ENCODE peak calls at places on chromosome 3, in five cellular contexts. One of them, this sample, is unnamed.

GRCh38 chr3:115855911-115856310 is 232.6 kb downstream of the GAP43 start:
- DNase-seq in naive thymus-derived CD4-positive, alpha-beta T cell: no peak
- DNase-seq in pancreas: no peak
- DNase-seq in upper lobe of right lung: no peak
- DNase-seq in CD8-positive, alpha-beta memory T cell: no peak
- DNase-seq in this sample: no peak

GRCh38 chr3:144363856-144364255 is 392.2 kb downstream of the DIPK2A start:
- DNase-seq in naive thymus-derived CD4-positive, alpha-beta T cell: no peak
- DNase-seq in pancreas: no peak
- DNase-seq in upper lobe of right lung: no peak
- DNase-seq in CD8-positive, alpha-beta memory T cell: no peak
- DNase-seq in this sample: no peak

GRCh38 chr3:76991165-76991564 is 48.7 kb upstream of the ROBO2 start:
- DNase-seq in naive thymus-derived CD4-positive, alpha-beta T cell: no peak
- DNase-seq in pancreas: no peak
- DNase-seq in upper lobe of right lung: no peak
- DNase-seq in CD8-positive, alpha-beta memory T cell: no peak
- DNase-seq in this sample: no peak

GRCh38 chr3:84522893-84523292 is 435.9 kb upstream of the CADM2 start:
- DNase-seq in naive thymus-derived CD4-positive, alpha-beta T cell: no peak
- DNase-seq in pancreas: no peak
- DNase-seq in upper lobe of right lung: no peak
- DNase-seq in CD8-positive, alpha-beta memory T cell: no peak
- DNase-seq in this sample: no peak

GRCh38 chr3:95048564-95048963 is 985.7 kb downstream of the NSUN3 start:
- DNase-seq in naive thymus-derived CD4-positive, alpha-beta T cell: no peak
- DNase-seq in pancreas: no peak
- DNase-seq in upper lobe of right lung: no peak
- DNase-seq in CD8-positive, alpha-beta memory T cell: no peak
- DNase-seq in this sample: no peak

GRCh38 chr3:107198522-107199271 is 178.5 kb upstream of the CCDC54 start:
- DNase-seq in naive thymus-derived CD4-positive, alpha-beta T cell: no peak
- DNase-seq in pancreas: no peak
- DNase-seq in upper lobe of right lung: no peak
- DNase-seq in CD8-positive, alpha-beta memory T cell: no peak
- DNase-seq in this sample: no peak

GRCh38 chr3:53149699-53150098 is 11.3 kb upstream of the PRKCD start:
- DNase-seq in naive thymus-derived CD4-positive, alpha-beta T cell: no peak
- DNase-seq in pancreas: no peak
- DNase-seq in upper lobe of right lung: no peak
- DNase-seq in CD8-positive, alpha-beta memory T cell: no peak
- DNase-seq in this sample: no peak

GRCh38 chr3:193510154-193510553 is 44.5 kb downstream of the ATP13A4 start:
- DNase-seq in naive thymus-derived CD4-positive, alpha-beta T cell: no peak
- DNase-seq in pancreas: no peak
- DNase-seq in upper lobe of right lung: no peak
- DNase-seq in CD8-positive, alpha-beta memory T cell: no peak
- DNase-seq in this sample: no peak

GRCh38 chr3:188468196-188468595 is 314.2 kb downstream of the LPP start:
- DNase-seq in naive thymus-derived CD4-positive, alpha-beta T cell: no peak
- DNase-seq in pancreas: no peak
- DNase-seq in upper lobe of right lung: no peak
- DNase-seq in CD8-positive, alpha-beta memory T cell: no peak
- DNase-seq in this sample: no peak

GRCh38 chr3:155281892-155282291 is 11.6 kb downstream of the STRIT1 start:
- DNase-seq in naive thymus-derived CD4-positive, alpha-beta T cell: no peak
- DNase-seq in pancreas: no peak
- DNase-seq in upper lobe of right lung: no peak
- DNase-seq in CD8-positive, alpha-beta memory T cell: no peak
- DNase-seq in this sample: no peak

GRCh38 chr3:123582315-123582714 is 2.5 kb downstream of the HACD2 start:
- DNase-seq in naive thymus-derived CD4-positive, alpha-beta T cell: no peak
- DNase-seq in pancreas: peak
- DNase-seq in upper lobe of right lung: no peak
- DNase-seq in CD8-positive, alpha-beta memory T cell: no peak
- DNase-seq in this sample: no peak

GRCh38 chr3:52213005-52213404 is 12.4 kb downstream of the TLR9 start:
- DNase-seq in naive thymus-derived CD4-positive, alpha-beta T cell: no peak
- DNase-seq in pancreas: no peak
- DNase-seq in upper lobe of right lung: no peak
- DNase-seq in CD8-positive, alpha-beta memory T cell: no peak
- DNase-seq in this sample: no peak

GRCh38 chr3:159322322-159322939 is 520.6 kb downstream of the MFSD1 start:
- DNase-seq in naive thymus-derived CD4-positive, alpha-beta T cell: no peak
- DNase-seq in pancreas: peak
- DNase-seq in upper lobe of right lung: peak
- DNase-seq in CD8-positive, alpha-beta memory T cell: no peak
- DNase-seq in this sample: no peak

GRCh38 chr3:43365601-43366305 is 79.4 kb downstream of the SNRK start:
- DNase-seq in naive thymus-derived CD4-positive, alpha-beta T cell: no peak
- DNase-seq in pancreas: no peak
- DNase-seq in upper lobe of right lung: no peak
- DNase-seq in CD8-positive, alpha-beta memory T cell: no peak
- DNase-seq in this sample: no peak
- H3K27ac ChIP-seq in naive thymus-derived CD4-positive, alpha-beta T cell: no peak
- H3K27ac ChIP-seq in pancreas: no peak
- H3K27ac ChIP-seq in upper lobe of right lung: no peak
- H3K27ac ChIP-seq in CD8-positive, alpha-beta memory T cell: no peak
- H3K27ac ChIP-seq in this sample: no peak

DNA sequence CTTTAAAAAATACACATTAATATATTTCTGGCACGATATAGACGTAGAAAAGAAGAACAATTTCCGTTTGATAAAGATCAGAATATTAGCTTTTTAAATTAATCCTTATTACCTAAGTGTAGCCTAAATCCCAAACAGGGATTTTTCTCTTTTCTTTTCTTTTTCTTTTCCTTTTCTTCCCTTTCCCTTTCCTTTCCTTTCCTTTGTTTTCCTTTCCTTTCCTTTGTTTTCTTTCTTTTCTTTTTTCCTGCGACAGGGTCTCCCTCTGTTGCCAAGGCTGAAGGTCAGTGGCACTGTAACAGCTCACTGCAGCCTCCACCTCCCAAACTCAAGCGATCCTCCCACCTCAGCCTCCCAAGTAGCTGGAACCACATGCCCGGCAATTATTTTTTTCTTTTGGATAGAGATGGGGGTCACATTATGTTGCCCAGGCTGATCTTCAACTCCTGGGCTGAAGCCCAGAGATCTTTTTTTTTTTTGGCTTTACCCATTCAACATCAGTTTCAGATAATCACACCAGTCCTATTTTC is 1.8 kb upstream of the USF3 start:
- DNase-seq in naive thymus-derived CD4-positive, alpha-beta T cell: no peak
- DNase-seq in pancreas: no peak
- DNase-seq in upper lobe of right lung: no peak
- DNase-seq in CD8-positive, alpha-beta memory T cell: no peak
- DNase-seq in this sample: no peak
- H3K4me3 ChIP-seq in naive thymus-derived CD4-positive, alpha-beta T cell: peak
- H3K4me3 ChIP-seq in pancreas: peak
- H3K4me3 ChIP-seq in upper lobe of right lung: no peak
- H3K4me3 ChIP-seq in CD8-positive, alpha-beta memory T cell: peak
- H3K4me3 ChIP-seq in this sample: peak

GRCh38 chr3:141955163-141955562 is 78.7 kb downstream of the ATP1B3 start:
- DNase-seq in naive thymus-derived CD4-positive, alpha-beta T cell: no peak
- DNase-seq in pancreas: no peak
- DNase-seq in upper lobe of right lung: no peak
- DNase-seq in CD8-positive, alpha-beta memory T cell: no peak
- DNase-seq in this sample: no peak

GRCh38 chr3:141959531-141959920 is 83.1 kb downstream of the ATP1B3 start:
- DNase-seq in naive thymus-derived CD4-positive, alpha-beta T cell: no peak
- DNase-seq in pancreas: no peak
- DNase-seq in upper lobe of right lung: no peak
- DNase-seq in CD8-positive, alpha-beta memory T cell: no peak
- DNase-seq in this sample: peak

GRCh38 chr3:141963301-141963700 is 86.9 kb downstream of the ATP1B3 start:
- DNase-seq in naive thymus-derived CD4-positive, alpha-beta T cell: no peak
- DNase-seq in pancreas: no peak
- DNase-seq in upper lobe of right lung: no peak
- DNase-seq in CD8-positive, alpha-beta memory T cell: no peak
- DNase-seq in this sample: peak

GRCh38 chr3:141960731-141961130 is 84.3 kb downstream of the ATP1B3 start:
- DNase-seq in naive thymus-derived CD4-positive, alpha-beta T cell: no peak
- DNase-seq in pancreas: no peak
- DNase-seq in upper lobe of right lung: no peak
- DNase-seq in CD8-positive, alpha-beta memory T cell: no peak
- DNase-seq in this sample: peak

DNA sequence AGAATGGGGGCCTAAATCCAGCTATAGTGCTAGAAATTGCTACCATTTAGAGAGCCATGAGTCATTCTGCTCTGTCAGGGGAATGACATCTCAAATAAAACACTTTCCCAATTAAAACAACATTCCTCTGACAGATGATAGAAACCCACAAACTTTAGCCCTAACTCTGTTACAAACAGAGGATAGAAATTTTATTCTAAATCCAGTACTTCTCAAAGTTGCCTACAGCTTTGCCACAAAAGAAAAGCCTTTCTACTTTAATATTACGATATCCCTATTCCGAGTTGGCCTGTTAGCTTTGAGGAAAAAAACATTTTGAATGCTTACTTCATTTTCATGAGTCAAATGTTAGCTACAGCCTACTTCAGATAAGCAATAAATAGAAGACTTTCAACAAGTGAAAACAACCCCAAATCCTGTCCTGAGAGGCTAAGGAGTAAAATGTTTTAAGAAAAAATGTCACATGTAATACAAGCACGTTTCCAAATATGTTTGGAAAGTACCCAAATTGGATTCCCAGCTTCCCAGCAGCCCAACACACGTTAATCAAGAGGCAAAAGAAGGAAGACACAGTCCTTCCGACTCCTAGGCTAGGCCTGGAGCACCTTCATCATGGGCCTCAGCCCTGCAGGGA is 83.6 kb downstream of the ATP1B3 start:
- DNase-seq in naive thymus-derived CD4-positive, alpha-beta T cell: no peak
- DNase-seq in pancreas: no peak
- DNase-seq in upper lobe of right lung: no peak
- DNase-seq in CD8-positive, alpha-beta memory T cell: no peak
- DNase-seq in this sample: peak
- H3K27ac ChIP-seq in naive thymus-derived CD4-positive, alpha-beta T cell: no peak
- H3K27ac ChIP-seq in pancreas: no peak
- H3K27ac ChIP-seq in upper lobe of right lung: no peak
- H3K27ac ChIP-seq in CD8-positive, alpha-beta memory T cell: no peak
- H3K27ac ChIP-seq in this sample: peak

DNA sequence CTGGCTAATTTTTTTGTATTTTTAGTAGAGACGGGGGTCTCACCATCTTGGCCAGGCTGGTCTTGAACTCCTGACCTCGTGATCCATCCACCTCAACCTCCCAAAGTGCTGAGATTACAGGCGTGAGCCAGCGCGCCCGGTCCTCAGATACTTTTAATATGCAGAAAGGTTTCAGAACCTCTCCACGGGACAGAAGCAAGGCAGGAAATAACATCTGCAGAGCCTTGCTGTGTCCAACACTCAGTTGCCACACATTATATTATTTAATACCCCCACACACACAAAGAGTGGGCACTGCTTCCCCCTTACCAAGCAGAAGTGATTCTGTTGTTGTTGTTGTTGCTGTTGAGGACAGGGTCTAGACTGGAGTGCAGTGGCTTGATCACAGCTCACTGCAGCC is 28.0 kb downstream of the OSBPL10 start:
- DNase-seq in naive thymus-derived CD4-positive, alpha-beta T cell: no peak
- DNase-seq in pancreas: no peak
- DNase-seq in upper lobe of right lung: no peak
- DNase-seq in CD8-positive, alpha-beta memory T cell: no peak
- DNase-seq in this sample: no peak
- H3K4me3 ChIP-seq in naive thymus-derived CD4-positive, alpha-beta T cell: no peak
- H3K4me3 ChIP-seq in pancreas: no peak
- H3K4me3 ChIP-seq in upper lobe of right lung: no peak
- H3K4me3 ChIP-seq in CD8-positive, alpha-beta memory T cell: no peak
- H3K4me3 ChIP-seq in this sample: no peak

GRCh38 chr3:175274474-175275218 is 415.5 kb downstream of the NAALADL2 start:
- DNase-seq in naive thymus-derived CD4-positive, alpha-beta T cell: no peak
- DNase-seq in pancreas: no peak
- DNase-seq in upper lobe of right lung: no peak
- DNase-seq in CD8-positive, alpha-beta memory T cell: no peak
- DNase-seq in this sample: no peak
- H3K27ac ChIP-seq in naive thymus-derived CD4-positive, alpha-beta T cell: no peak
- H3K27ac ChIP-seq in pancreas: no peak
- H3K27ac ChIP-seq in upper lobe of right lung: no peak
- H3K27ac ChIP-seq in CD8-positive, alpha-beta memory T cell: no peak
- H3K27ac ChIP-seq in this sample: no peak

GRCh38 chr3:9918261-9919038 is 1.6 kb downstream of the IL17RC start:
- DNase-seq in naive thymus-derived CD4-positive, alpha-beta T cell: no peak
- DNase-seq in pancreas: no peak
- DNase-seq in upper lobe of right lung: no peak
- DNase-seq in CD8-positive, alpha-beta memory T cell: no peak
- DNase-seq in this sample: no peak
- H3K4me3 ChIP-seq in naive thymus-derived CD4-positive, alpha-beta T cell: no peak
- H3K4me3 ChIP-seq in pancreas: no peak
- H3K4me3 ChIP-seq in upper lobe of right lung: peak
- H3K4me3 ChIP-seq in CD8-positive, alpha-beta memory T cell: no peak
- H3K4me3 ChIP-seq in this sample: no peak

GRCh38 chr3:48739617-48739954 is 22.6 kb upstream of the IP6K2 start:
- DNase-seq in naive thymus-derived CD4-positive, alpha-beta T cell: no peak
- DNase-seq in pancreas: no peak
- DNase-seq in upper lobe of right lung: no peak
- DNase-seq in CD8-positive, alpha-beta memory T cell: no peak
- DNase-seq in this sample: no peak

GRCh38 chr3:48743773-48744172 is 26.8 kb upstream of the IP6K2 start:
- DNase-seq in naive thymus-derived CD4-positive, alpha-beta T cell: no peak
- DNase-seq in pancreas: no peak
- DNase-seq in upper lobe of right lung: no peak
- DNase-seq in CD8-positive, alpha-beta memory T cell: no peak
- DNase-seq in this sample: no peak

GRCh38 chr3:48738926-48739616 is 22.1 kb upstream of the IP6K2 start:
- DNase-seq in naive thymus-derived CD4-positive, alpha-beta T cell: no peak
- DNase-seq in pancreas: peak
- DNase-seq in upper lobe of right lung: no peak
- DNase-seq in CD8-positive, alpha-beta memory T cell: no peak
- DNase-seq in this sample: no peak

GRCh38 chr3:48738144-48738536 is 21.1 kb upstream of the IP6K2 start:
- DNase-seq in naive thymus-derived CD4-positive, alpha-beta T cell: no peak
- DNase-seq in pancreas: no peak
- DNase-seq in upper lobe of right lung: no peak
- DNase-seq in CD8-positive, alpha-beta memory T cell: no peak
- DNase-seq in this sample: no peak

DNA sequence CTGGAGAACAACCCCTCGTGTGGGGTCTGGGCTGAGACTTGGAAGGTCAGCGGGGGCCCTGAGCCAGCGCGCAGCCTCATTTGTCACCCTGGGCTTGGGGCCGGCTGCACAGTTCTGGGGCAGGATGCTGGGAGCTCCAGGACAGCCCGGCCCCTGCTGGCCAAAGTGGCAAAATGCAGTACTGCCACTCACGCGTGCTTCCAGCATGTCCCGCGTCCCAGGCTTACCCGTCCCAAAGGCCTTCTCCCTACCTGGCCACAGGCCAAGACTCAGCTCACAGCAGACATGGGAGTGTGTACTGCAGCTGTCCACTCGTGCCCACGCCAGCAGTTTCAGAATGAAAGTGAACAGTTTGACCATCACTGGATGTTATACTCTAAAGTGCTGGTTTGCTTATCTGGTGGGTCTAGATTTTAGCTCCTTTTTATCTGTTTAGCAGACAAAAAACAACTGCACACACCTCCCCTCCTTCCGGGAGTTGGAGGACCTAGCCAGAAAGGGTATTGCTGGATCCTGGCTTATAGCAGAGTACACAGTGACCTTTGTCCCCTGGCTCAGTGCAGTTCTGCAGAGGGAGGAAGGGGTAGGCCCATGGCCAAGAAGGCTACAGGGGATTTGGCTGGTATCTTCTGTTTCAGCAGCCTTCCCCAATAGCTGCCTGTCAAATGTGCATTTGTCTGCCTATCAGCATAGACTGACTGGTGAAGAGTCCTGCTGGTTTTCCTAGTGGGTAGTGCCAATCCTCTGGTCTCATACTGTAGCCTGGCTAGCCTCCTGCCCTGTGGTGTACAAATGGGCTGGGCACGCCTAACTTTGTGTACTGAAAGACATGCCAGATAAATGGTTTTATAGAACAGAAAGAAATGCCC is 23.2 kb upstream of the IP6K2 start:
- DNase-seq in naive thymus-derived CD4-positive, alpha-beta T cell: peak
- DNase-seq in pancreas: peak
- DNase-seq in upper lobe of right lung: peak
- DNase-seq in CD8-positive, alpha-beta memory T cell: peak
- DNase-seq in this sample: peak
- H3K27ac ChIP-seq in naive thymus-derived CD4-positive, alpha-beta T cell: no peak
- H3K27ac ChIP-seq in pancreas: peak
- H3K27ac ChIP-seq in upper lobe of right lung: peak
- H3K27ac ChIP-seq in CD8-positive, alpha-beta memory T cell: no peak
- H3K27ac ChIP-seq in this sample: peak

This sample was measured in right atrium auricular region.